ENCODE peak calls at places on chromosomes 6 and 20, in four cellular contexts. B is GM12878, W is IMR-90, T is K562. I is an unnamed sample.

GRCh38 chr20:24406761-24407550 is 62.5 kb upstream of the SYNDIG1 start:
- DNase-seq in B (no peak), W (no peak), T (no peak), I (no peak)

GRCh38 chr6:97563529-97563928 is 280.5 kb upstream of the MMS22L start:
- DNase-seq in B (no peak), W (no peak), T (no peak), I (no peak)

GRCh38 chr6:68031054-68031453 is 604.0 kb upstream of the ADGRB3 start:
- DNase-seq in B (no peak), W (no peak), T (no peak), I (no peak)

GRCh38 chr20:10513091-10513490 is 78.0 kb downstream of the SLX4IP start:
- DNase-seq in B (no peak), W (no peak), T (no peak), I (no peak)

GRCh38 chr20:7996898-7997297 is 22.7 kb downstream of the TMX4 start:
- DNase-seq in B (no peak), W (no peak), T (no peak), I (no peak)

GRCh38 chr6:10588562-10589428 is 67.6 kb downstream of the GCNT2 start:
- DNase-seq in B (no peak), W (no peak), T (no peak), I (no peak)

GRCh38 chr6:88908598-88909548 is 54.5 kb downstream of the RNGTT start:
- DNase-seq in B (no peak), W (no peak), T (no peak), I (no peak)

GRCh38 chr6:56329296-56330050 is 82.1 kb upstream of the COL21A1 start:
- DNase-seq in B (no peak), W (peak; percentile 78), T (no peak), I (peak; percentile 97)

GRCh38 chr20:29878281-29878741 is 1379.2 kb upstream of the DEFB115 start:
- DNase-seq in B (no peak), W (no peak), T (peak; percentile 91), I (no peak)

GRCh38 chr6:112563368-112563767 is 216.2 kb downstream of the RFPL4B start:
- DNase-seq in B (no peak), W (peak; percentile 72), T (no peak), I (peak; percentile 30)

GRCh38 chr20:49166534-49167449 is 21.3 kb downstream of the STAU1 start:
- DNase-seq in B (no peak), W (no peak), T (no peak), I (no peak)

GRCh38 chr20:11891827-11892521 is 25.7 kb upstream of the BTBD3 start:
- DNase-seq in B (peak; percentile 17), W (peak; percentile 62), T (peak; percentile 79), I (peak; percentile 79)

GRCh38 chr6:23325065-23325464 is 755.7 kb downstream of the HDGFL1 start:
- DNase-seq in B (no peak), W (no peak), T (no peak), I (no peak)

GRCh38 chr20:1184638-1185315 is at the start of gene TMEM74B:
- DNase-seq in B (no peak), W (no peak), T (no peak), I (no peak)

GRCh38 chr6:4728949-4729348 is 47.3 kb upstream of the CDYL start:
- DNase-seq in B (no peak), W (no peak), T (no peak), I (no peak)

GRCh38 chr6:1153696-1154245 is 158.1 kb upstream of the FOXQ1 start:
- DNase-seq in B (no peak), W (no peak), T (no peak), I (no peak)

GRCh38 chr6:124798942-124799496 is 163.2 kb upstream of the RNF217 start:
- DNase-seq in B (no peak), W (no peak), T (no peak), I (no peak)

GRCh38 chr6:17600527-17601388 is 656 bp downstream of the FAM8A1 start:
- DNase-seq in B (no peak), W (peak; percentile 12), T (peak; percentile 75), I (peak; percentile 44)

GRCh38 chr6:136244061-136244616 is 6.0 kb downstream of the MTFR2 start:
- DNase-seq in B (no peak), W (peak; percentile 89), T (no peak), I (no peak)

GRCh38 chr6:91812596-91813274 is 1225.9 kb upstream of the MAP3K7 start:
- DNase-seq in B (no peak), W (peak; percentile 0), T (no peak), I (no peak)

GRCh38 chr6:169340395-169340794 is 86.7 kb upstream of the THBS2 start:
- DNase-seq in B (no peak), W (no peak), T (no peak), I (no peak)
- TF ChIP-seq FOS in B (no peak), W (no peak), T (no peak), I (no peak)

GRCh38 chr20:57244221-57244585 is 22.2 kb downstream of the BMP7 start:
- DNase-seq in B (no peak), W (no peak), T (no peak), I (no peak)
- TF ChIP-seq FOS in B (no peak), W (no peak), T (no peak), I (no peak)

DNA sequence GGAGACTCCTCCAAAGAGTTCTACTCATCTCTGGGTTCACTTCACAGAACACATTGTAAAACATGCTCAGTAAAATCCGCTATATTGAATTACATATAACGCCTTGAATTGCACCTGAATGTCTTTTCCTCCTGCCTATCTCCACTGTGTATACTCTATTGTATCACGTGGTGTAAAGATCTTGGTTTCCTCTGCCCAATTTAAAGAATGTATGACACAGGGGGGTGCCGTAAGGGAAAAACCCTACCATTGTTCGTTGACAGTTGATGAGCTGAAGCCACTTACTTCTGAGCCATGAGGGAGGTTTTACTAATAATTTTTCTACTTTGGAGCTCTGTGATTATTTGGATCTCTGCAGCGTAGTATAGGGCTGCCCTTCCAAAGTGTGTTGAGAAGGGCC is 6.0 kb downstream of the ASF1A start:
- DNase-seq in B (no peak), W (no peak), T (no peak), I (no peak)
- TF ChIP-seq FOS in B (no peak), W (no peak), T (no peak), I (no peak)

DNA sequence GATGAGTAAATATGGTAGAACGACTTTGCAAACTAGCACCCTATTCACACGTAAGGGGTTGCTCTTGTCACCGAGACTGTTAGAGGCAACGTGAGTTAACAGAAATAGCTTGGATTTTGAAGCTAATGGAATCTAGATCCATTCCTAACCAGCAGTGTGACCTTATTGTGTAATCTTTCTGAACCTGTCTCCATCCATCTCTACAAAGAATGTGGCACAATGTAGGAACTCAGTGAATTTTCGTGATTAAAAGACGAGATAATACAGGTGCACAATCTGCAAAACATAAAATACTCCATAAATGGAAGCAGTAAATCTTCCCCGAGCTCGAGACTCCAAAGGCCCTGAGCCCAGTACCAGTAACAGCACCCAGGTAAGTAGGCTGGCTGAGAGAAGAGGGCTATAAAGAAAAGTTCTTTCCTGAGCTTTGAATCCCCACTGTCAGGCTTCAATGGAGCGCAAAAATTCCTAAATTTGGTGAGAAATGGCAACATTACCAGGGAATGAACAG is 801 bp upstream of the KIFC1 start:
- DNase-seq in B (no peak), W (no peak), T (no peak), I (no peak)
- TF ChIP-seq FOS in B (no peak), W (no peak), T (no peak), I (no peak)

DNA sequence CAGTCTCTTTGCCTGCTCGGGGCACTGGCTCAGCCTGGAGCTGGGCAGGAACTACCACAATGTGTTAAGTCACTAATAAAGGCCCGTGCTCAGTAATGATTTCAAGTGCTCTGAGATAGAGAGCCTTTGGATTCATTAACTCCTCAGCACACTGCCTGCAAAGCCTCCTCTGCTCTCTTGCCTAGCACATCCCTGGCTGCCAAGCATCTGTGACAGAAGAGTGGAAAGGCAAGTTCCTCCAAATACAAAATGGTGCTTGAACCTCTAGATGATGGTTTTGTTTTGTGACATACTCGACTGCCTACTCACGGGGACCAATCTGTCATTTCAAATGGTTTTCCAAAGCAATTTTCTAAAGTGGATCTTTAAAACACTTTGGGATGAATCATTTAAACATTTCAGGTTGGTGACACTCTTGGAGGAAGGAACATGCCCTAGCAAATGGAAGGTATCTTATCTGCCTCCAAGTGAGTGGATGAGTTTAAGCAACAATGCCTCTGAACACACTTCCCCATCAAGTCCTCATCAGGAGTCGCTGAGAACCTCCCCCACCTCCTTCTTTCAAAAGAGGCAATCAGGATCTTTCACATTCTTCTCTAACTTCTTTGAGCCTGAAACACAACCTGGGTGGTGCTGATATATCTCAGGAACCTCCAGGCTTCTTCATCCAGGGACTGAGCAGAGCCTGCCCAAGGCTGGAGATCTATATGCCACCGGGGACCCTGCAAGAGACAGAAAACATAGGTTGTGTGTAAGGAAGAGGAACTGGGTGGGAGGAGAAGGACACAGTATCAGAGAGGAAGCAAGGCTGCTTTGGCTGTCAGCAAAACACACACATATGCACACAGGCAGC is 35.8 kb downstream of the METTL24 start:
- DNase-seq in B (no peak), W (no peak), T (no peak), I (no peak)
- TF ChIP-seq FOS in B (no peak), W (no peak), T (no peak), I (no peak)

GRCh38 chr6:138869343-138869742 is 73.5 kb downstream of the ECT2L start:
- DNase-seq in B (no peak), W (no peak), T (no peak), I (no peak)

GRCh38 chr6:138862491-138862890 is 66.6 kb downstream of the ECT2L start:
- DNase-seq in B (no peak), W (no peak), T (no peak), I (no peak)

GRCh38 chr6:138863331-138863730 is 67.4 kb downstream of the ECT2L start:
- DNase-seq in B (no peak), W (no peak), T (no peak), I (no peak)

GRCh38 chr6:138864343-138864890 is 68.5 kb downstream of the ECT2L start:
- DNase-seq in B (no peak), W (peak; percentile 13), T (no peak), I (no peak)

GRCh38 chr6:138865480-138866101 is 69.7 kb downstream of the ECT2L start:
- DNase-seq in B (no peak), W (no peak), T (no peak), I (no peak)
- TF ChIP-seq FOS in B (no peak), W (no peak), T (no peak), I (no peak)